ENCODE peak calls at places on chromosomes 7 and 10, in five cellular contexts. Y, X, L, N and C are unnamed samples.

GRCh38 chr7:70189261-70189660 is 591.0 kb downstream of the AUTS2 start:
- DNase-seq in L (no peak), X (no peak), Y (no peak), N (no peak), C (no peak)

GRCh38 chr10:21516270-21517131 is 9.0 kb downstream of the SKIDA1 start:
- DNase-seq in X (peak; percentile 13), Y (peak; percentile 21), L (no peak), N (peak; percentile 66), C (peak; percentile 84)

GRCh38 chr7:155357573-155358041 is 59.9 kb downstream of the INSIG1 start:
- DNase-seq in N (no peak), Y (no peak), X (no peak), L (no peak), C (no peak)

GRCh38 chr7:64873517-64873916 is 29.6 kb upstream of the ZNF273 start:
- DNase-seq in Y (no peak), N (no peak), X (no peak), L (no peak), C (no peak)

GRCh38 chr10:71156436-71156835 is 55.9 kb upstream of the UNC5B start:
- DNase-seq in Y (no peak), N (no peak), L (no peak), X (no peak), C (no peak)

GRCh38 chr7:76166404-76167255 is 35.1 kb upstream of the SRRM3 start:
- DNase-seq in X (peak; percentile 92), L (peak; percentile 46), Y (peak; percentile 54), N (peak; percentile 99), C (peak; percentile 99)

GRCh38 chr7:127387974-127388373 is 4.5 kb downstream of the ZNF800 start:
- DNase-seq in Y (no peak), L (no peak), X (no peak), N (no peak), C (no peak)

GRCh38 chr10:79044846-79045245 is 23.9 kb upstream of the ZMIZ1 start:
- DNase-seq in L (no peak), N (no peak), Y (no peak), X (no peak), C (no peak)

GRCh38 chr7:149854611-149855367 is 16.6 kb downstream of the ZNF862 start:
- DNase-seq in L (no peak), X (peak; percentile 89), Y (peak; percentile 7), N (peak; percentile 64), C (peak; percentile 90)